ENCODE peak calls at places on chromosomes 13 and 19, in nine cellular contexts. C is fibroblast of mammary gland; P is activated CD4-positive, alpha-beta T cell treated with anti-CD3 and anti-CD28 coated beads for 48 hours; G is NCI-H2029 treated with DMSO at 0.1 percent for 48 hours; V is activated gamma-delta T cell treated with Interleukin-2 at 50 U/mL for 16 hours; S is AG08395; R is WERI-Rb-1; W is right cardiac atrium; A is T-helper 2 cell. M is an unnamed sample.
A peak's percentile ranks its signal among the peaks of the same experiment; 100 is the strongest.

GRCh38 chr19:47658431-47659383 is 49.8 kb downstream of the BICRA start:
- DNase-seq in S (no peak), C (peak; percentile 47), A (no peak), G (no peak), R (peak; percentile 42), V (no peak), P (no peak), W (peak; percentile 30), M (peak; percentile 22)

GRCh38 chr19:40530091-40530901 is 46.4 kb upstream of the SHKBP1 start:
- DNase-seq in R (peak; percentile 56), G (no peak), W (peak; percentile 74), C (no peak), V (no peak), P (peak; percentile 21), A (no peak), S (no peak), M (no peak)

GRCh38 chr13:98445340-98446233 is 131.3 kb downstream of the STK24 start:
- DNase-seq in P (peak; percentile 87), G (no peak), W (peak; percentile 87), S (peak; percentile 79), R (peak; percentile 87), A (peak; percentile 60), V (peak; percentile 78), C (peak; percentile 49), M (peak; percentile 85)

GRCh38 chr13:103883698-103884097 is 817.5 kb upstream of the SLC10A2 start:
- DNase-seq in S (no peak), W (no peak), P (no peak), R (no peak), G (no peak), A (no peak), V (no peak), C (peak; percentile 0), M (no peak)

GRCh38 chr19:4870025-4870700 is 2.7 kb upstream of the PLIN3 start:
- DNase-seq in P (peak; percentile 42), A (no peak), S (peak; percentile 86), V (no peak), G (no peak), W (no peak), R (peak; percentile 44), C (peak; percentile 97), M (peak; percentile 64)

GRCh38 chr13:48902421-48902820 is 73.3 kb upstream of the FNDC3A start:
- DNase-seq in C (peak; percentile 77), S (peak; percentile 22), V (no peak), R (no peak), W (no peak), A (no peak), G (no peak), P (no peak), M (no peak)

GRCh38 chr13:111551421-111551820 is 231.0 kb downstream of the TEX29 start:
- DNase-seq in C (no peak), S (no peak), V (no peak), G (no peak), A (no peak), W (no peak), R (no peak), P (no peak), M (no peak)

GRCh38 chr13:106633321-106633720 is 65.4 kb upstream of the ARGLU1 start:
- DNase-seq in C (no peak), S (no peak), G (no peak), R (no peak), A (no peak), V (no peak), W (no peak), P (no peak), M (no peak)

GRCh38 chr19:16285769-16286564 is 38.7 kb upstream of the KLF2 start:
- DNase-seq in A (no peak), R (no peak), W (peak; percentile 79), G (no peak), V (no peak), S (no peak), C (no peak), P (no peak), M (no peak)

GRCh38 chr13:100854091-100854490 is 179.5 kb upstream of the TMTC4 start:
- DNase-seq in G (no peak), W (no peak), C (no peak), R (no peak), S (no peak), P (no peak), V (no peak), A (no peak), M (no peak)

GRCh38 chr13:40204246-40204645 is 462.2 kb downstream of the FOXO1 start:
- DNase-seq in C (no peak), P (no peak), S (no peak), W (no peak), G (no peak), R (no peak), V (no peak), A (no peak), M (no peak)

GRCh38 chr13:54836273-54836672 is 1807.7 kb downstream of the OLFM4 start:
- DNase-seq in W (no peak), C (no peak), R (no peak), A (no peak), G (no peak), S (no peak), V (no peak), P (no peak), M (no peak)

GRCh38 chr13:41291246-41291645 is 19.8 kb upstream of the NAA16 start:
- DNase-seq in P (no peak), V (no peak), W (no peak), A (no peak), S (no peak), R (no peak), C (no peak), G (no peak), M (no peak)

GRCh38 chr13:70088926-70089325 is 18.7 kb upstream of the ATXN8OS start:
- DNase-seq in A (no peak), G (no peak), V (no peak), R (no peak), C (no peak), W (no peak), S (no peak), P (no peak), M (no peak)

GRCh38 chr13:109945206-109945960 is 159.0 kb upstream of the IRS2 start:
- DNase-seq in P (no peak), A (no peak), C (peak; percentile 96), W (no peak), R (no peak), G (no peak), S (peak; percentile 84), V (no peak), M (no peak)

GRCh38 chr13:113655358-113656014 is 2.5 kb downstream of the ATP4B start:
- DNase-seq in S (no peak), P (no peak), W (no peak), G (no peak), A (no peak), V (no peak), C (no peak), R (no peak), M (peak; percentile 25)

GRCh38 chr13:109500146-109500773 is 286.1 kb downstream of the IRS2 start:
- DNase-seq in R (peak; percentile 84), S (no peak), P (no peak), C (peak; percentile 21), W (no peak), A (no peak), V (no peak), G (no peak), M (no peak)

GRCh38 chr19:1107655-1108261 is 4.0 kb downstream of the GPX4 start:
- DNase-seq in V (no peak), G (no peak), W (peak; percentile 66), C (no peak), S (no peak), P (no peak), A (no peak), R (no peak), M (no peak)

GRCh38 chr13:112510002-112510780 is 77.8 kb downstream of the TUBGCP3 start:
- DNase-seq in G (no peak), P (no peak), V (no peak), W (no peak), A (no peak), S (peak; percentile 80), R (peak; percentile 67), C (peak; percentile 70), M (no peak)

GRCh38 chr13:99123101-99124045 is 77.3 kb upstream of the UBAC2 start:
- DNase-seq in R (no peak), V (no peak), G (no peak), W (no peak), S (peak; percentile 69), A (no peak), P (no peak), C (peak; percentile 55), M (no peak)

GRCh38 chr13:29165840-29166239 is 345.7 kb downstream of the MTUS2 start:
- DNase-seq in S (no peak), V (no peak), P (no peak), G (no peak), C (peak; percentile 1), R (no peak), W (no peak), A (no peak), M (no peak)

GRCh38 chr13:28185256-28185655 is 46.9 kb downstream of the PAN3 start:
- DNase-seq in S (no peak), V (no peak), C (no peak), A (no peak), R (no peak), G (no peak), W (no peak), P (no peak), M (no peak)

GRCh38 chr13:41267106-41267505 is 3.7 kb upstream of the MTRF1 start:
- DNase-seq in S (no peak), W (no peak), R (no peak), C (no peak), A (no peak), P (no peak), V (no peak), G (no peak), M (no peak)

GRCh38 chr19:34962281-34962944 is 1.6 kb downstream of the ZNF792 start:
- DNase-seq in P (no peak), W (no peak), A (peak; percentile 42), G (no peak), S (no peak), R (no peak), C (no peak), V (peak; percentile 23), M (no peak)

GRCh38 chr19:9819590-9819898 is 665 bp upstream of the FBXL12 start:
- DNase-seq in P (no peak), C (no peak), V (no peak), G (no peak), W (no peak), S (peak; percentile 98), R (no peak), A (no peak), M (no peak)

GRCh38 chr19:50820549-50821247 is 2.9 kb downstream of the KLK1 start:
- DNase-seq in A (no peak), R (peak; percentile 65), V (no peak), P (no peak), S (no peak), C (no peak), G (no peak), W (no peak), M (no peak)

GRCh38 chr13:63979951-63980350 is 2564.3 kb upstream of the PCDH20 start:
- DNase-seq in V (no peak), G (no peak), P (no peak), C (no peak), S (no peak), A (no peak), R (no peak), W (no peak), M (no peak)

GRCh38 chr19:58134244-58134643 is 16.3 kb downstream of the ZNF329 start:
- DNase-seq in S (no peak), C (no peak), P (no peak), G (no peak), R (no peak), W (no peak), A (no peak), V (no peak), M (no peak)

GRCh38 chr19:35099897-35100275 is 15.7 kb upstream of the FXYD3 start:
- DNase-seq in S (no peak), R (no peak), W (no peak), P (no peak), G (no peak), V (no peak), C (no peak), A (no peak), M (no peak)

GRCh38 chr19:5080809-5081208 is 111.9 kb downstream of the KDM4B start:
- DNase-seq in S (no peak), P (no peak), W (no peak), G (no peak), C (no peak), R (no peak), V (no peak), A (no peak), M (no peak)

GRCh38 chr13:46593403-46593802 is 40.4 kb downstream of the LRCH1 start:
- DNase-seq in W (no peak), G (no peak), R (no peak), C (no peak), A (peak; percentile 33), S (no peak), P (peak; percentile 69), V (no peak), M (no peak)

M was measured in Right ventricle myocardium superior.